ENCODE peak calls at places on chromosome 1, in seven cellular contexts. E, S, X, D, V, U and Y are unnamed samples.

GRCh38 chr1:17244826-17245740 is 3.8 kb upstream of the PADI3 start:
- DNase-seq in X (no peak), V (no peak), U (no peak), S (no peak), D (no peak), E (no peak), Y (no peak)

GRCh38 chr1:237383825-237384612 is 342.0 kb downstream of the RYR2 start:
- DNase-seq in E (no peak), U (no peak), S (no peak), D (no peak), X (no peak), V (no peak), Y (no peak)

GRCh38 chr1:48000883-48001282 is 3.7 kb upstream of the TRABD2B start:
- DNase-seq in U (no peak), E (no peak), V (no peak), X (no peak), D (no peak), S (no peak), Y (no peak)

GRCh38 chr1:38235705-38236104 is 189.1 kb upstream of the POU3F1 start:
- DNase-seq in X (no peak), E (peak), D (no peak), S (no peak), U (no peak), V (no peak), Y (no peak)

GRCh38 chr1:187490261-187490660 is 661.5 kb downstream of the PLA2G4A start:
- DNase-seq in U (no peak), V (no peak), S (no peak), E (no peak), D (no peak), X (no peak), Y (no peak)

GRCh38 chr1:94755675-94756074 is 64.5 kb upstream of the SLC44A3 start:
- DNase-seq in V (no peak), E (peak), S (peak), U (no peak), D (peak), X (no peak), Y (peak)

GRCh38 chr1:226397011-226397926 is 10.6 kb downstream of the PARP1 start:
- DNase-seq in U (no peak), E (no peak), X (no peak), S (no peak), D (no peak), V (no peak), Y (no peak)

GRCh38 chr1:119372493-119373086 is 4.0 kb downstream of the HAO2 start:
- DNase-seq in S (no peak), V (no peak), D (no peak), X (peak), E (peak), U (no peak), Y (peak)

GRCh38 chr1:225026701-225027100 is 97.2 kb downstream of the DNAH14 start:
- DNase-seq in D (no peak), V (no peak), S (no peak), E (no peak), X (no peak), U (no peak), Y (no peak)